ENCODE peak calls at places on chromosomes 1 and 21, in nine cellular contexts. One of them, this sample, is unnamed.

GRCh38 chr1:245765241-245766000 is 610.6 kb downstream of the KIF26B start:
- DNase-seq in heart left ventricle: no peak
- DNase-seq in activated gamma-delta T cell: no peak
- DNase-seq in GM12891: no peak
- DNase-seq in AG08395: peak
- DNase-seq in HS-5: no peak
- DNase-seq in retina: no peak
- DNase-seq in stimulated activated CD4-positive, alpha-beta T cell treated with anti-CD3 and anti-CD28 coated beads, TNF-alpha, amount 100 ng/mL, for 4 hours: no peak
- DNase-seq in K562: no peak
- DNase-seq in this sample: no peak

GRCh38 chr1:78892251-78892650 is 114.3 kb downstream of the ADGRL4 start:
- DNase-seq in heart left ventricle: no peak
- DNase-seq in activated gamma-delta T cell: no peak
- DNase-seq in GM12891: no peak
- DNase-seq in AG08395: peak
- DNase-seq in HS-5: peak
- DNase-seq in retina: no peak
- DNase-seq in stimulated activated CD4-positive, alpha-beta T cell treated with anti-CD3 and anti-CD28 coated beads, TNF-alpha, amount 100 ng/mL, for 4 hours: no peak
- DNase-seq in K562: no peak
- DNase-seq in this sample: no peak

GRCh38 chr1:41840592-41841246 is 78.0 kb downstream of the HIVEP3 start:
- DNase-seq in heart left ventricle: no peak
- DNase-seq in activated gamma-delta T cell: no peak
- DNase-seq in GM12891: no peak
- DNase-seq in AG08395: no peak
- DNase-seq in HS-5: no peak
- DNase-seq in retina: no peak
- DNase-seq in stimulated activated CD4-positive, alpha-beta T cell treated with anti-CD3 and anti-CD28 coated beads, TNF-alpha, amount 100 ng/mL, for 4 hours: no peak
- DNase-seq in K562: no peak
- DNase-seq in this sample: no peak

GRCh38 chr1:209861242-209861641 is 33.5 kb downstream of the UTP25 start:
- DNase-seq in heart left ventricle: no peak
- DNase-seq in activated gamma-delta T cell: no peak
- DNase-seq in GM12891: no peak
- DNase-seq in AG08395: no peak
- DNase-seq in HS-5: no peak
- DNase-seq in retina: no peak
- DNase-seq in stimulated activated CD4-positive, alpha-beta T cell treated with anti-CD3 and anti-CD28 coated beads, TNF-alpha, amount 100 ng/mL, for 4 hours: no peak
- DNase-seq in K562: no peak
- DNase-seq in this sample: no peak

GRCh38 chr21:39863111-39863510 is 4.1 kb upstream of the PCP4 start:
- DNase-seq in heart left ventricle: no peak
- DNase-seq in activated gamma-delta T cell: no peak
- DNase-seq in GM12891: no peak
- DNase-seq in AG08395: no peak
- DNase-seq in HS-5: no peak
- DNase-seq in retina: no peak
- DNase-seq in stimulated activated CD4-positive, alpha-beta T cell treated with anti-CD3 and anti-CD28 coated beads, TNF-alpha, amount 100 ng/mL, for 4 hours: no peak
- DNase-seq in K562: no peak
- DNase-seq in this sample: no peak

GRCh38 chr1:204359474-204360255 is at the start of gene PLEKHA6:
- DNase-seq in heart left ventricle: peak
- DNase-seq in activated gamma-delta T cell: no peak
- DNase-seq in GM12891: no peak
- DNase-seq in AG08395: peak
- DNase-seq in HS-5: no peak
- DNase-seq in retina: peak
- DNase-seq in stimulated activated CD4-positive, alpha-beta T cell treated with anti-CD3 and anti-CD28 coated beads, TNF-alpha, amount 100 ng/mL, for 4 hours: no peak
- DNase-seq in K562: peak
- DNase-seq in this sample: no peak

GRCh38 chr1:82790556-82790955 is 989.8 kb downstream of the ADGRL2 start:
- DNase-seq in heart left ventricle: no peak
- DNase-seq in activated gamma-delta T cell: no peak
- DNase-seq in GM12891: no peak
- DNase-seq in AG08395: no peak
- DNase-seq in HS-5: no peak
- DNase-seq in retina: no peak
- DNase-seq in stimulated activated CD4-positive, alpha-beta T cell treated with anti-CD3 and anti-CD28 coated beads, TNF-alpha, amount 100 ng/mL, for 4 hours: no peak
- DNase-seq in K562: no peak
- DNase-seq in this sample: no peak

GRCh38 chr1:25554426-25554780 is 11.0 kb downstream of the LDLRAP1 start:
- DNase-seq in heart left ventricle: no peak
- DNase-seq in activated gamma-delta T cell: no peak
- DNase-seq in GM12891: no peak
- DNase-seq in AG08395: no peak
- DNase-seq in HS-5: no peak
- DNase-seq in retina: no peak
- DNase-seq in stimulated activated CD4-positive, alpha-beta T cell treated with anti-CD3 and anti-CD28 coated beads, TNF-alpha, amount 100 ng/mL, for 4 hours: no peak
- DNase-seq in K562: no peak
- DNase-seq in this sample: no peak

GRCh38 chr1:68178821-68179490 is 53.4 kb downstream of the WLS start:
- DNase-seq in heart left ventricle: no peak
- DNase-seq in activated gamma-delta T cell: no peak
- DNase-seq in GM12891: no peak
- DNase-seq in AG08395: no peak
- DNase-seq in HS-5: no peak
- DNase-seq in retina: no peak
- DNase-seq in stimulated activated CD4-positive, alpha-beta T cell treated with anti-CD3 and anti-CD28 coated beads, TNF-alpha, amount 100 ng/mL, for 4 hours: no peak
- DNase-seq in K562: no peak
- DNase-seq in this sample: no peak

GRCh38 chr1:168227620-168228019 is 1.8 kb downstream of the SFT2D2 start:
- DNase-seq in heart left ventricle: no peak
- DNase-seq in activated gamma-delta T cell: no peak
- DNase-seq in GM12891: no peak
- DNase-seq in AG08395: peak
- DNase-seq in HS-5: no peak
- DNase-seq in retina: no peak
- DNase-seq in stimulated activated CD4-positive, alpha-beta T cell treated with anti-CD3 and anti-CD28 coated beads, TNF-alpha, amount 100 ng/mL, for 4 hours: no peak
- DNase-seq in K562: peak
- DNase-seq in this sample: no peak

This sample was measured in HEK293T.